ENCODE peak calls at places on chromosomes 2 and 18, in nine cellular contexts. N is tibial artery; R is endothelial cell; G is Ammon's horn; E is NCI-H524; Y is AG08396; Z is GM04503; J is GF-D8; X is stimulated activated CD4-positive, alpha-beta T cell treated with anti-CD3 and anti-CD28 coated beads, Interleukin-1b, Interleukin-23, amount 100 ng/mL, for 24 hours. M is an unnamed sample.

GRCh38 chr2:98869272-98869641 is 66.8 kb downstream of the CRACDL start:
- DNase-seq in N (no peak), R (no peak), G (no peak), E (no peak), Y (no peak), Z (no peak), J (no peak), X (no peak), M (no peak)

GRCh38 chr2:105655244-105655643 is 89.5 kb upstream of the NCK2 start:
- DNase-seq in N (no peak), R (no peak), G (no peak), E (no peak), Y (no peak), Z (no peak), J (no peak), X (no peak), M (no peak)

GRCh38 chr2:232322560-232323327 is 55.8 kb upstream of the ALPP start:
- DNase-seq in N (no peak), R (no peak), G (peak), E (no peak), Y (no peak), Z (no peak), J (no peak), X (no peak), M (no peak)

GRCh38 chr2:198441876-198442275 is 637.5 kb downstream of the PLCL1 start:
- DNase-seq in N (no peak), R (no peak), G (no peak), E (no peak), Y (no peak), Z (no peak), J (no peak), X (no peak), M (no peak)

GRCh38 chr2:29228276-29228675 is 113.1 kb downstream of the CLIP4 start:
- DNase-seq in N (no peak), R (no peak), G (no peak), E (no peak), Y (no peak), Z (no peak), J (no peak), X (no peak), M (no peak)

GRCh38 chr2:1010373-1011017 is 59.8 kb downstream of the SNTG2 start:
- DNase-seq in N (no peak), R (no peak), G (peak), E (no peak), Y (no peak), Z (no peak), J (peak), X (no peak), M (no peak)

GRCh38 chr18:3466872-3467271 is 16.9 kb downstream of the TGIF1 start:
- DNase-seq in N (no peak), R (peak), G (no peak), E (no peak), Y (no peak), Z (no peak), J (no peak), X (no peak), M (no peak)

GRCh38 chr2:230130668-230131364 is 62.1 kb upstream of the SLC16A14 start:
- DNase-seq in N (peak), R (no peak), G (no peak), E (no peak), Y (peak), Z (peak), J (no peak), X (no peak), M (no peak)

GRCh38 chr2:138028538-138028937 is 64.3 kb downstream of the HNMT start:
- DNase-seq in N (no peak), R (no peak), G (peak), E (no peak), Y (no peak), Z (no peak), J (no peak), X (no peak), M (no peak)

GRCh38 chr2:61538920-61539559 is 884 bp upstream of the XPO1 start:
- DNase-seq in N (peak), R (peak), G (peak), E (peak), Y (peak), Z (peak), J (peak), X (no peak), M (no peak)

GRCh38 chr2:123953848-123954247 is 71.2 kb upstream of the CNTNAP5 start:
- DNase-seq in N (no peak), R (no peak), G (no peak), E (peak), Y (no peak), Z (no peak), J (no peak), X (no peak), M (no peak)

GRCh38 chr18:29488617-29489016 is 1311.7 kb upstream of the CDH2 start:
- DNase-seq in N (no peak), R (no peak), G (no peak), E (no peak), Y (no peak), Z (no peak), J (no peak), X (no peak), M (no peak)

GRCh38 chr2:240557808-240558207 is at the start of gene ANKMY1:
- DNase-seq in N (peak), R (peak), G (peak), E (no peak), Y (peak), Z (peak), J (no peak), X (no peak), M (no peak)

GRCh38 chr18:3869848-3870247 is 419.9 kb downstream of the TGIF1 start:
- DNase-seq in N (no peak), R (no peak), G (peak), E (peak), Y (peak), Z (no peak), J (peak), X (no peak), M (no peak)

GRCh38 chr18:9987355-9987754 is 73.5 kb downstream of the VAPA start:
- DNase-seq in N (no peak), R (no peak), G (no peak), E (no peak), Y (no peak), Z (no peak), J (no peak), X (no peak), M (no peak)

GRCh38 chr2:202014328-202015034 is 19.2 kb upstream of the FZD7 start:
- DNase-seq in N (no peak), R (no peak), G (no peak), E (peak), Y (no peak), Z (no peak), J (no peak), X (no peak), M (no peak)

GRCh38 chr2:199716807-199717586 is 134.0 kb downstream of the FTCDNL1 start:
- DNase-seq in N (no peak), R (no peak), G (no peak), E (no peak), Y (no peak), Z (no peak), J (no peak), X (no peak), M (no peak)

GRCh38 chr2:178295911-178296310 is 101.6 kb downstream of the OSBPL6 start:
- DNase-seq in N (no peak), R (no peak), G (no peak), E (no peak), Y (no peak), Z (no peak), J (no peak), X (no peak), M (no peak)

GRCh38 chr2:60608679-60609078 is 55.2 kb upstream of the BCL11A start:
- DNase-seq in N (no peak), R (no peak), G (no peak), E (no peak), Y (no peak), Z (no peak), J (no peak), X (no peak), M (no peak)

GRCh38 chr2:205865794-205866490 is 183.6 kb downstream of the NRP2 start:
- DNase-seq in N (no peak), R (no peak), G (peak), E (peak), Y (no peak), Z (no peak), J (no peak), X (no peak), M (no peak)

GRCh38 chr2:207251022-207251421 is 85.3 kb upstream of the KLF7 start:
- DNase-seq in N (no peak), R (no peak), G (no peak), E (no peak), Y (no peak), Z (no peak), J (no peak), X (no peak), M (no peak)

GRCh38 chr2:46850742-46851141 is 64.9 kb downstream of the MCFD2 start:
- DNase-seq in N (peak), R (no peak), G (no peak), E (no peak), Y (peak), Z (no peak), J (no peak), X (no peak), M (no peak)

GRCh38 chr2:2765839-2766495 is 434.9 kb upstream of the MYT1L start:
- DNase-seq in N (no peak), R (no peak), G (no peak), E (no peak), Y (no peak), Z (no peak), J (no peak), X (no peak), M (no peak)

GRCh38 chr2:116719841-116720240 is 1094.7 kb upstream of the DDX18 start:
- DNase-seq in N (no peak), R (no peak), G (no peak), E (peak), Y (no peak), Z (no peak), J (no peak), X (no peak), M (no peak)

GRCh38 chr2:128420131-128420530 is 101.5 kb upstream of the HS6ST1 start:
- DNase-seq in N (no peak), R (no peak), G (no peak), E (peak), Y (no peak), Z (no peak), J (no peak), X (no peak), M (no peak)

GRCh38 chr2:183455056-183455455 is 330.8 kb downstream of the NUP35 start:
- DNase-seq in N (no peak), R (no peak), G (peak), E (no peak), Y (no peak), Z (no peak), J (no peak), X (no peak), M (no peak)

GRCh38 chr2:67565761-67566160 is 168.6 kb downstream of the ETAA1 start:
- DNase-seq in N (no peak), R (no peak), G (peak), E (no peak), Y (peak), Z (no peak), J (no peak), X (no peak), M (no peak)

GRCh38 chr2:39484620-39485495 is 47.8 kb upstream of the MAP4K3 start:
- DNase-seq in N (no peak), R (no peak), G (peak), E (peak), Y (no peak), Z (no peak), J (no peak), X (no peak), M (no peak)

GRCh38 chr2:72934683-72935610 is 17.6 kb downstream of the EMX1 start:
- DNase-seq in N (no peak), R (no peak), G (no peak), E (no peak), Y (peak), Z (no peak), J (no peak), X (no peak), M (no peak)

M was measured in GM18507.